ENCODE peak calls at places on chromosomes 13 and 19, in six cellular contexts. E, W, M, V, G and X are unnamed samples.

GRCh38 chr13:36130168-36130541 is 1.0 kb downstream of the DCLK1 start:
- DNase-seq in E (no peak), W (no peak), M (no peak), V (no peak), G (no peak), X (no peak)

GRCh38 chr13:99545979-99546378 is 44.7 kb downstream of the TM9SF2 start:
- DNase-seq in E (no peak), W (no peak), M (no peak), V (no peak), G (no peak), X (no peak)

GRCh38 chr13:59488436-59488835 is 675.3 kb downstream of the DIAPH3 start:
- DNase-seq in E (no peak), W (peak), M (no peak), V (no peak), G (no peak), X (no peak)

GRCh38 chr13:48066310-48066989 is 28.5 kb downstream of the MED4 start:
- DNase-seq in E (no peak), W (peak), M (no peak), V (no peak), G (no peak), X (peak)

GRCh38 chr19:35315883-35316282 is 13.1 kb upstream of the CD22 start:
- DNase-seq in E (no peak), W (no peak), M (no peak), V (no peak), G (no peak), X (no peak)

GRCh38 chr13:76832258-76832988 is 53.8 kb downstream of the KCTD12 start:
- DNase-seq in E (no peak), W (no peak), M (no peak), V (no peak), G (no peak), X (no peak)

GRCh38 chr13:106143930-106144709 is 391.3 kb downstream of the EFNB2 start:
- DNase-seq in E (no peak), W (no peak), M (peak), V (no peak), G (no peak), X (no peak)

GRCh38 chr13:38863536-38863935 is 127.1 kb downstream of the STOML3 start:
- DNase-seq in E (no peak), W (no peak), M (no peak), V (no peak), G (no peak), X (no peak)

GRCh38 chr19:1407662-1408299 is 395 bp downstream of the DAZAP1 start:
- DNase-seq in E (no peak), W (no peak), M (no peak), V (no peak), G (no peak), X (no peak)

GRCh38 chr19:35153701-35154534 is 617 bp upstream of the FXYD5 start:
- DNase-seq in E (no peak), W (no peak), M (peak), V (peak), G (no peak), X (peak)

GRCh38 chr13:48731957-48732569 is 78.3 kb downstream of the CYSLTR2 start:
- DNase-seq in E (no peak), W (no peak), M (peak), V (peak), G (no peak), X (peak)

GRCh38 chr13:80679423-80679822 is 338.5 kb upstream of the SPRY2 start:
- DNase-seq in E (no peak), W (no peak), M (no peak), V (no peak), G (no peak), X (no peak)

GRCh38 chr13:74270018-74270417 is 135.8 kb upstream of the KLF12 start:
- DNase-seq in E (no peak), W (no peak), M (no peak), V (no peak), G (no peak), X (no peak)

GRCh38 chr19:34734601-34735103 is 609 bp downstream of the ZNF181 start:
- DNase-seq in E (no peak), W (no peak), M (peak), V (no peak), G (no peak), X (no peak)

GRCh38 chr13:33087790-33088189 is 71.6 kb downstream of the KL start:
- DNase-seq in E (no peak), W (no peak), M (no peak), V (no peak), G (no peak), X (no peak)

GRCh38 chr13:95288899-95289500 is 12.3 kb downstream of the ABCC4 start:
- DNase-seq in E (no peak), W (no peak), M (no peak), V (no peak), G (no peak), X (no peak)

GRCh38 chr13:71722206-71722605 is 144.8 kb downstream of the DACH1 start:
- DNase-seq in E (no peak), W (no peak), M (no peak), V (no peak), G (no peak), X (no peak)

GRCh38 chr19:10828981-10829821 is 6.8 kb downstream of the TMED1 start:
- DNase-seq in E (no peak), W (no peak), M (peak), V (no peak), G (no peak), X (no peak)
- TF ChIP-seq CTCF in E (no peak), W (no peak), M (peak), V (no peak), G (peak), X (no peak)

DNA sequence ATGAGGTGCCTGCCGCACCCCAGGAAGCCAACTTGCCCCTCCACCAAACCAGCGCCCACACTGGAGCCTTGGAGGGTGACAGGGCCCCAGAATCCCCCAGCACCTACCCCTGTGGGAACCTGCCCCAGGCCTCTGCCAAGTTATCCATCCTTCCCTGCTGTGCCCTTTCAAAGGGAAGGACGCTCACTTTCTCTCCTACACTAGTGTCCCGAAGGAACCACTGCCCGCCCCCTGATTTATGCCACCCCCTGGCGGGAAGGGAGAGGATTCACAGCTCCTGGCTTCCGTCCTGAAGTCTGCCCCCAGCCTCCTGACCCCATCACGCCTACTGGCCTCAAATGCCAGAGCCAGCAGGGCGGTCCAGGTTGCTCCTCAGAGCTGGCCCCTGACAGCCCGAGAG is 1.4 kb downstream of the EVI5L start:
- DNase-seq in E (no peak), W (peak), M (peak), V (no peak), G (no peak), X (peak)
- H3K4me3 ChIP-seq in E (no peak), W (no peak), M (no peak), V (no peak), G (peak), X (peak)

DNA sequence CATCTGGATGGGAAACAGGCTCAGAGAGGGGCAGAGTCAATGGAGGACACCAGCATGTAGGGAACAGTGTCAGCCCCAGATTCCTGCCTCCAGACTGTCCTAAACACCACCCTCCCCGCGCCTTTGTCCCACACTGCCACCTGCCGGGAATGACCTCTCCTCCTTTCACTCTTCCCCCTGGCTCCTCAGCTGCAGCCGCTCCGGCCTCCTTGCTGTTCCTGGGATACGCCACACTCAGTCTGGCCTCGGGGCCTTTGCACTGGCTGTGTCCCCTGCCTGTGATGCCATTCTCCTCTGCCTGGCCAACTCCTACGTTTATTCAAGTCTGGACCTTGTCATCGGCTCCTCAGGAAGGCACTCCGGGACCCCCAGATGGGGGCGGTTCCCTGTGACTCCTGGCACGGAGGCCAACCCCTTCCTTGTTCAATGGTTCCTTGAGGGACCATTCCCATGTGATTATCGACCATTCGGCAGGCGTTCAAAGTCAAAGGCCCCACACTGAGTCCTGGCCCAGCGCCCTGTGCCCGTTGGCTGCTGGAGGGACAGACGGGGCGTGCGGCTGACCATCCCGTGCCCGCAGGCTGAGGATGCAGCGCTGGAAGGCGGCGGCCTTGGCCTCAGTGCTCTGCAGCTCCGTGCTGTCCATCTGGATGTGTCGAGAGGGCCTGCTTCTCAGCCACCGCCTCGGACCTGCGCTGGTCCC is 15.8 kb downstream of the FUT6 start:
- DNase-seq in E (no peak), W (no peak), M (peak), V (no peak), G (no peak), X (no peak)
- TF ChIP-seq CTCF in E (no peak), W (no peak), M (peak), V (no peak), G (peak), X (peak)

GRCh38 chr13:44695520-44695919 is 119.4 kb upstream of the TSC22D1 start:
- DNase-seq in E (no peak), W (no peak), M (no peak), V (no peak), G (no peak), X (no peak)

GRCh38 chr13:44693156-44693826 is 117.2 kb upstream of the TSC22D1 start:
- DNase-seq in E (peak), W (no peak), M (no peak), V (no peak), G (no peak), X (no peak)

GRCh38 chr13:44697058-44697457 is 120.9 kb upstream of the TSC22D1 start:
- DNase-seq in E (peak), W (no peak), M (no peak), V (no peak), G (no peak), X (peak)

GRCh38 chr13:44694842-44695241 is 118.7 kb upstream of the TSC22D1 start:
- DNase-seq in E (peak), W (no peak), M (no peak), V (peak), G (no peak), X (no peak)

GRCh38 chr13:44698076-44698475 is 121.9 kb upstream of the TSC22D1 start:
- DNase-seq in E (peak), W (no peak), M (no peak), V (no peak), G (no peak), X (no peak)
- H3K4me3 ChIP-seq in E (no peak), W (no peak), M (no peak), V (no peak), G (no peak), X (peak)